ENCODE peak calls at places on chromosomes 5 and 9, in eight cellular contexts. O is cardiac muscle cell, G is fibroblast of lung, F is lower lobe of right lung, U is IMR-90, Y is esophagus squamous epithelium, H is left lung, W is adrenal gland. S is an unnamed sample. For H3K9me3 and H3K4me1, the result is how much of the 10 kb centered on the place peaks cover.

GRCh38 chr5:36389245-36389644 is 87.5 kb upstream of the RANBP3L start:
- DNase-seq in H (no peak), W (peak), U (no peak), Y (no peak), F (no peak), O (no peak), G (no peak), S (peak)

GRCh38 chr5:120778491-120779293 is 314.6 kb downstream of the PRR16 start:
- DNase-seq in G (peak), Y (no peak), U (peak), H (no peak), W (no peak), F (no peak), O (no peak), S (no peak)

GRCh38 chr9:137441289-137441934 is at the start of gene ENTPD8:
- DNase-seq in H (no peak), U (no peak), O (peak), F (peak), G (no peak), W (no peak), Y (no peak), S (peak)

GRCh38 chr5:88656196-88656935 is 226.6 kb downstream of the MEF2C start:
- DNase-seq in F (no peak), U (no peak), G (peak), H (no peak), O (no peak), W (no peak), Y (no peak), S (no peak)

GRCh38 chr5:160802567-160802966 is 49.4 kb downstream of the ATP10B start:
- DNase-seq in O (peak), W (no peak), Y (no peak), U (no peak), F (no peak), H (no peak), G (no peak), S (no peak)

GRCh38 chr5:471750-472058 is 28.7 kb downstream of the EXOC3 start:
- DNase-seq in F (no peak), O (no peak), Y (no peak), G (no peak), W (no peak), H (no peak), U (no peak), S (no peak)

GRCh38 chr9:31601666-31602065 is 782.8 kb upstream of the ACO1 start:
- DNase-seq in W (no peak), U (no peak), F (no peak), G (no peak), O (no peak), H (no peak), Y (no peak), S (no peak)

GRCh38 chr5:113092683-113093082 is 116.1 kb downstream of the DCP2 start:
- DNase-seq in O (no peak), W (peak), F (no peak), H (no peak), Y (no peak), U (no peak), G (no peak), S (no peak)

GRCh38 chr9:93126825-93127368 is 7.2 kb downstream of the NINJ1 start:
- DNase-seq in O (peak), F (peak), W (peak), H (peak), G (peak), U (no peak), Y (no peak), S (no peak)

GRCh38 chr9:303502-303901 is 88.8 kb downstream of the DOCK8 start:
- DNase-seq in U (no peak), H (no peak), F (no peak), W (no peak), O (no peak), G (no peak), Y (no peak), S (no peak)

GRCh38 chr5:18653216-18653752 is 1019.0 kb downstream of the TAF11L14 start:
- DNase-seq in F (no peak), G (no peak), H (no peak), U (no peak), W (no peak), Y (no peak), O (no peak), S (no peak)

GRCh38 chr9:72271617-72272478 is 93.2 kb downstream of the ZFAND5 start:
- DNase-seq in W (peak), G (peak), O (peak), F (no peak), H (no peak), Y (no peak), U (peak), S (peak)

GRCh38 chr9:70415041-70415440 is 584 bp upstream of the KLF9 start:
- DNase-seq in F (no peak), H (no peak), Y (no peak), W (no peak), G (no peak), O (no peak), U (no peak), S (no peak)

GRCh38 chr9:130549093-130549735 is 30.2 kb upstream of the FUBP3 start:
- DNase-seq in W (no peak), H (no peak), O (no peak), F (no peak), G (no peak), U (no peak), Y (no peak), S (peak)

GRCh38 chr5:158385982-158386381 is 527.0 kb upstream of the CLINT1 start:
- DNase-seq in O (no peak), H (no peak), F (no peak), G (no peak), U (no peak), W (no peak), Y (no peak), S (no peak)

GRCh38 chr9:102550266-102550665 is 444.9 kb upstream of the CYLC2 start:
- DNase-seq in H (no peak), G (no peak), Y (no peak), U (no peak), F (no peak), O (no peak), W (no peak), S (no peak)
- H3K9me3 ChIP-seq in H (under half), G (under half), Y (under half), U (under half), F (under half), O (under half), W (under half), S (under half)

GRCh38 chr9:35349287-35349990 is 140.5 kb upstream of the RUSC2 start:
- DNase-seq in G (no peak), O (no peak), U (peak), Y (no peak), W (no peak), H (no peak), F (no peak), S (no peak)
- H3K4me1 ChIP-seq in G (under half), O (under half), U (under half), Y (under half), W (under half), H (under half), F (under half), S (under half)

GRCh38 chr5:141422742-141423291 is 2.0 kb downstream of the PCDHGA11 start:
- DNase-seq in O (no peak), H (no peak), W (no peak), G (no peak), F (no peak), U (no peak), Y (no peak), S (no peak)

GRCh38 chr5:141413540-141414069 is 818 bp downstream of the PCDHGA10 start:
- DNase-seq in H (no peak), F (no peak), W (no peak), U (no peak), G (no peak), Y (no peak), O (no peak), S (no peak)

GRCh38 chr5:141420855-141421488 is at the start of gene PCDHGA11:
- DNase-seq in F (peak), O (no peak), U (peak), W (peak), G (peak), Y (no peak), H (no peak), S (peak)

GRCh38 chr5:141421489-141421855 is 621 bp downstream of the PCDHGA11 start:
- DNase-seq in W (no peak), O (no peak), F (no peak), Y (no peak), U (no peak), G (no peak), H (no peak), S (peak)

DNA sequence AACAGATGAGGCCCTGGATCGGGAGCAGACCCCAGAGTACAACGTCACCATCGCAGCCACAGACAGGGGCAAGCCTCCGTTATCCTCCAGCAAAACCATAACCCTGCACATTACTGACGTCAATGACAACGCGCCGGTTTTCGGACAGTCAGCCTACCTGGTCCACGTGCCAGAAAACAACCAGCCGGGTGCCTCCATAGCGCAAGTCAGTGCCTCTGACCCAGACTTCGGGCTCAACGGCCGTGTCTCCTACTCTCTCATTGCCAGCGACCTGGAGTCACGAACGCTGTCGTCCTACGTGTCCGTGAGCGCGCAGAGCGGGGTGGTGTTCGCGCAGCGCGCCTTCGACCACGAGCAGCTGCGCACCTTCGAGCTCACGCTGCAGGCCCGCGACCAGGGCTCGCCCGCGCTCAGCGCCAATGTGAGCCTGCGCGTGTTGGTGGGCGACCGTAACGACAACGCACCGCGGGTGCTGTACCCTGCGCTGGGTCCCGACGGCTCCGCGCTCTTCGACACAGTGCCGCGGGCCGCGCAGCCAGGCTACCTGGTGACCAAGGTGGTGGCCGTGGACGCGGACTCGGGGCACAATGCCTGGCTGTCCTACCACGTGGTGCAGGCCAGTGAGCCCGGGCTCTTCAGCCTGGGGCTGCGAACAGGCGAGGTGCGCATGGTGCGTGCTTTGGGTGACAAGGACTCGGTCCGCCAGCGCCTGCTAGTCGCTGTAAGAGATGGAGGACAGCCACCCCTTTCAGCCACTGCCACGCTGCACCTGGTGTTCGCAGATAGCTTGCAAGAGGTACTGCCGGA is 1.6 kb upstream of the PCDHGA11 start:
- DNase-seq in W (no peak), F (no peak), U (no peak), Y (no peak), H (no peak), G (no peak), O (no peak), S (no peak)
- H3K9me3 ChIP-seq in W (under half), F (half or more), U (half or more), Y (under half), H (under half), G (under half), O (under half), S (half or more)

DNA sequence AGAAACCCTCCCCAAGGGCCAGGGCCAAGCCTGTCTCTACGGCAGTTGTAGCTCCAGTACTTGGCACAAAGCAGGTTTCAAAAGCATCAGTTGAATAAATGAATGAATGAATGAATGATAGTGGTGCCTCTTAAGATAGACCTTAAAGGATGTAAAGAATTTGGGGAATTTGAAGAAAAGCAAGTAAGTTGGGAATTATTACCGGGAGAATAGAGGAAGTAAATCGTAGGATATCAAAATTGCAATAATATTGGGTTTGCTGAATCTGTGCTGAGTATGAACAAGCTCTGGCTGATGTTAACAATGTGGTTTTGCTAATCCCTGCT is 160.8 kb upstream of the SHB start:
- DNase-seq in H (no peak), O (no peak), F (no peak), U (no peak), Y (no peak), W (no peak), G (no peak), S (no peak)
- H3K4me1 ChIP-seq in H (under half), O (under half), F (under half), U (under half), Y (under half), W (under half), G (under half), S (under half)

GRCh38 chr5:110225949-110226348 is 500.5 kb downstream of the TMEM232 start:
- DNase-seq in G (no peak), F (no peak), Y (no peak), W (no peak), O (no peak), U (no peak), H (no peak), S (no peak)

GRCh38 chr5:110219769-110220168 is 506.7 kb downstream of the TMEM232 start:
- DNase-seq in H (no peak), Y (no peak), G (no peak), O (no peak), F (no peak), W (no peak), U (no peak), S (no peak)

GRCh38 chr5:110224050-110224449 is 502.4 kb downstream of the TMEM232 start:
- DNase-seq in H (no peak), W (no peak), U (no peak), G (no peak), O (no peak), Y (no peak), F (no peak), S (no peak)

GRCh38 chr5:110218994-110219393 is 507.5 kb downstream of the TMEM232 start:
- DNase-seq in G (no peak), F (no peak), U (no peak), O (no peak), Y (no peak), H (no peak), W (no peak), S (no peak)

DNA sequence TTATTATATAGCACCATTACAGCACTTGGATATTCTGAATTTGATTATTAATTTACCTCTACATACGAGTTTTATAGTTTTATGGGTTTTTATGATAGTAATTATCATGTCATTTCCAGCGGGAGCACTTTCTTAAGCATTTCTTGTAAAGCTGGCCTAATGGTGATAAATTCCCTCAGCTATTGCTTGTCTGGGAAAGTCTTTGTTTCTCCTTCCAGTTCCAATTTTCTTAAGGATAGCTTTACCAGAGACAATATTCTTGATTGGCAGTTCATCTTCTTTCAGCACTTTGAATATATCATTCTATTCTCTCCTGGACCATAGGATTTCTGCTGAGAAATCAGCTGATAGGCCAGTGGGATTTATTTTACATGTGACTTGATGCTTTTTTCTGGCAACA is 505.4 kb downstream of the TMEM232 start:
- DNase-seq in H (no peak), O (no peak), Y (no peak), G (no peak), U (no peak), W (no peak), F (no peak), S (no peak)
- H3K9me3 ChIP-seq in H (under half), O (under half), Y (under half), G (under half), U (under half), W (under half), F (under half), S (under half)

DNA sequence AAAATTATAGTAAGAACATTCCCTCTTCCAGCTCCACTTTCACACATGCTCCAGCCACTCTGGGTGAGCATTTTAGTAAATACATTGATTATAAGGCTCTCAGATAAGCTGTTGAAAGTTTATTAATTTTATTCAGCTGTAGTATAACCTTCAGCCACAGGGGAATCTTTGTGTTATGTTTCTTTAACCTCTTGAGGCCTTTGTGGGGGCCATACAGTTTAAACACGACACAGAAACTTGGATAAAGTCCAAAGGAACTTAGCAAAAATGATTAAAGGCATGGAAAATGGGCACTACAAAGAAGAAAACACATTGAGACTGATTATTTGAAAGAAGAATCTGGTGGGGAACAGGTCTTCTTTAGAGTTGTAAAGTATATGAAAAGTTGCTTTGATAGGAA is 70.2 kb downstream of the AOPEP start:
- DNase-seq in W (no peak), G (peak), O (no peak), Y (no peak), U (no peak), F (no peak), H (no peak), S (no peak)
- H3K4me1 ChIP-seq in W (under half), G (under half), O (under half), Y (half or more), U (under half), F (under half), H (under half), S (under half)

DNA sequence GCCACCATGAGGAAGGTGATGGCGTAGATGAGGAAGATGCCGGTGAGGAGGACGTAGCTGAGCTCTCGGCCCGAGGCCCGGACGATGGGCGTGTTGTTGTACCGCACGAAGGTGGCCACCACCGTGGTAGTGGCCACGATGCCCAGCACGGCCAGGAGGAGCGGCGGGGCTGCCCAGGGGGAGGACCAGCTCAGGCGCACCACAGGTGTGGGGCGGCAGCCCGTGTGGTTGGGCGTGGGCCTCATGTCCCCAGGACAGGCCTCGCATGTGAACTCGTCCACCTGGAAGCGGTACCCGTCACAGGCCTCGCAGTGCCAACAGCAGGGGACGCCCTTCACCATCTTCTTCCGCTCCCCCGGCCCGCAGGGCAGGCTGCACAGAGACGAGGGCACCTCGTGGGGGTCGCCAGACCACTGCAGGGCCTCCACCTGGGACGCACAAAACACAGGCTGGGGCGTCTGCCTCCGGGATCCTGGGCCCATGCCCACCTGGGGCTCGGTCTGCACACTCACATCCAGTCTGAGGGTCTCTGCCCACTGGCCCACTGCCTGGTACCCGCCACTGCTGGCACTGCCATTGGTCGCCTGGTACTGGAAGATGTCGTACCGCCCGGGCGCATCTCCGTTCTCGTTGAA is 8.7 kb downstream of the GRM6 start:
- DNase-seq in Y (no peak), H (no peak), U (no peak), F (no peak), W (no peak), O (no peak), G (no peak), S (no peak)
- H3K9me3 ChIP-seq in Y (under half), H (under half), U (half or more), F (half or more), W (under half), O (under half), G (under half), S (under half)

S was measured in A673.